ENCODE peak calls at places on chromosome 19, in four cellular contexts. J, M, V and L are unnamed samples.

GRCh38 chr19:7926021-7926726 is at the start of gene CTXN1:
- DNase-seq in J (peak), M (peak), V (peak), L (peak)

GRCh38 chr19:30049226-30049625 is 107.2 kb downstream of the URI1 start:
- DNase-seq in J (no peak), M (no peak), V (no peak), L (no peak)

GRCh38 chr19:22438011-22438410 is 15.9 kb upstream of the ZNF98 start:
- DNase-seq in J (no peak), M (no peak), V (no peak), L (no peak)

GRCh38 chr19:10828981-10829821 is 6.8 kb downstream of the TMED1 start:
- DNase-seq in J (peak), M (no peak), V (no peak), L (peak)

GRCh38 chr19:47899335-47899734 is 13.2 kb upstream of the SULT2A1 start:
- DNase-seq in J (no peak), M (no peak), V (no peak), L (no peak)

GRCh38 chr19:21308778-21309177 is 20.4 kb downstream of the ZNF708 start:
- DNase-seq in J (no peak), M (no peak), V (no peak), L (peak)

GRCh38 chr19:2014731-2015610 is 543 bp downstream of the BTBD2 start:
- DNase-seq in J (no peak), M (no peak), V (no peak), L (no peak)

GRCh38 chr19:50803633-50804419 is 13.6 kb downstream of the ACP4 start:
- DNase-seq in J (no peak), M (no peak), V (no peak), L (no peak)

GRCh38 chr19:19232231-19232630 is 20.5 kb downstream of the NCAN start:
- DNase-seq in J (no peak), M (no peak), V (no peak), L (no peak)

GRCh38 chr19:38211779-38212178 is 12.2 kb downstream of the DPF1 start:
- DNase-seq in J (no peak), M (no peak), V (no peak), L (no peak)

GRCh38 chr19:31518626-31519025 is 169.4 kb upstream of the TSHZ3 start:
- DNase-seq in J (no peak), M (no peak), V (no peak), L (no peak)

GRCh38 chr19:30739394-30739793 is 367.2 kb downstream of the ZNF536 start:
- DNase-seq in J (no peak), M (no peak), V (no peak), L (no peak)

GRCh38 chr19:56333506-56333905 is 18.9 kb upstream of the ZSCAN5A start:
- DNase-seq in J (peak), M (no peak), V (no peak), L (peak)

GRCh38 chr19:45789035-45789786 is 3.4 kb downstream of the DMWD start:
- DNase-seq in J (no peak), M (no peak), V (no peak), L (no peak)

GRCh38 chr19:47704024-47704423 is 9.2 kb upstream of the EHD2 start:
- DNase-seq in J (no peak), M (no peak), V (no peak), L (no peak)

GRCh38 chr19:45985321-45985720 is 9.9 kb upstream of the CCDC61 start:
- DNase-seq in J (no peak), M (no peak), V (no peak), L (no peak)

GRCh38 chr19:5018224-5019015 is 49.5 kb downstream of the KDM4B start:
- DNase-seq in J (peak), M (no peak), V (no peak), L (no peak)

GRCh38 chr19:49362926-49363264 is 679 bp upstream of the TEAD2 start:
- DNase-seq in J (no peak), M (no peak), V (no peak), L (no peak)

GRCh38 chr19:55694656-55695491 is 19.8 kb downstream of the EPN1 start:
- DNase-seq in J (no peak), M (no peak), V (no peak), L (no peak)

GRCh38 chr19:44521370-44521769 is 8.1 kb downstream of the CEACAM20 start:
- DNase-seq in J (no peak), M (no peak), V (no peak), L (no peak)

GRCh38 chr19:48372904-48373303 is 8.7 kb downstream of the SYNGR4 start:
- DNase-seq in J (no peak), M (no peak), V (no peak), L (no peak)

GRCh38 chr19:44891016-44891882 is at the start of gene TOMM40:
- DNase-seq in J (peak), M (no peak), V (peak), L (peak)

GRCh38 chr19:45523642-45524256 is 16.5 kb downstream of the VASP start:
- DNase-seq in J (peak), M (peak), V (peak), L (peak)

GRCh38 chr19:14198384-14199376 is 7.3 kb downstream of the ADGRL1 start:
- DNase-seq in J (no peak), M (no peak), V (no peak), L (peak)

GRCh38 chr19:57338798-57339378 is 12.2 kb upstream of the ZNF304 start:
- DNase-seq in J (no peak), M (no peak), V (no peak), L (no peak)